ENCODE peak calls at places on chromosome 4, in seven cellular contexts. N is hepatic stellate cell; S is GM23248; B is NCI-H1092 treated with DMSO at 0.1 percent for 48 hours; M is ACHN; F is activated naive CD8-positive, alpha-beta T cell treated with anti-CD3 and anti-CD28 coated beads for 36 hours; Q is lower leg skin. V is an unnamed sample.

GRCh38 chr4:185305979-185306442 is 89.7 kb downstream of the LRP2BP start:
- DNase-seq in N (peak; percentile 63), S (peak; percentile 98), B (no peak), M (peak; percentile 93), F (no peak), Q (no peak), V (peak; percentile 100)

GRCh38 chr4:110485452-110485851 is 9.5 kb downstream of the ENPEP start:
- DNase-seq in N (no peak), S (no peak), B (no peak), M (no peak), F (no peak), Q (no peak), V (no peak)

GRCh38 chr4:1009647-1010521 is 1.5 kb upstream of the FGFRL1 start:
- DNase-seq in N (peak; percentile 77), S (peak; percentile 84), B (peak; percentile 10), M (peak; percentile 59), F (peak; percentile 80), Q (peak; percentile 45), V (peak; percentile 45)

GRCh38 chr4:25330905-25331816 is 18.6 kb downstream of the ZCCHC4 start:
- DNase-seq in N (no peak), S (no peak), B (no peak), M (peak; percentile 24), F (no peak), Q (no peak), V (no peak)

GRCh38 chr4:71259305-71259704 is 79.5 kb upstream of the SLC4A4 start:
- DNase-seq in N (no peak), S (no peak), B (no peak), M (no peak), F (no peak), Q (no peak), V (no peak)

GRCh38 chr4:102416765-102417164 is 71.5 kb upstream of the SLC39A8 start:
- DNase-seq in N (no peak), S (no peak), B (no peak), M (no peak), F (no peak), Q (no peak), V (no peak)

GRCh38 chr4:138003248-138003647 is 238.9 kb downstream of the SLC7A11 start:
- DNase-seq in N (no peak), S (peak; percentile 55), B (no peak), M (no peak), F (no peak), Q (no peak), V (no peak)

GRCh38 chr4:116501954-116502353 is 583.4 kb downstream of the TRAM1L1 start:
- DNase-seq in N (no peak), S (no peak), B (no peak), M (no peak), F (no peak), Q (peak; percentile 47), V (peak; percentile 52)

GRCh38 chr4:76850010-76850441 is 47.9 kb downstream of the SOWAHB start:
- DNase-seq in N (peak; percentile 19), S (peak; percentile 81), B (no peak), M (peak; percentile 69), F (no peak), Q (no peak), V (no peak)

GRCh38 chr4:797066-797465 is 28.9 kb downstream of the CPLX1 start:
- DNase-seq in N (no peak), S (no peak), B (peak; percentile 90), M (no peak), F (no peak), Q (no peak), V (no peak)

GRCh38 chr4:167088115-167088514 is 146.2 kb downstream of the SPOCK3 start:
- DNase-seq in N (no peak), S (no peak), B (no peak), M (no peak), F (no peak), Q (no peak), V (no peak)

GRCh38 chr4:72970756-72971155 is 98.8 kb downstream of the COX18 start:
- DNase-seq in N (no peak), S (peak; percentile 18), B (no peak), M (peak; percentile 2), F (no peak), Q (no peak), V (no peak)